ENCODE peak calls at places on chromosomes 6 and 20, in seven cellular contexts. One of them, this sample, is unnamed.

GRCh38 chr20:11140359-11140758 is 466.6 kb upstream of the JAG1 start:
- DNase-seq in right atrium auricular region: no peak
- DNase-seq in T-helper 2 cell: no peak
- DNase-seq in heart left ventricle: no peak
- DNase-seq in heart right ventricle: no peak
- DNase-seq in stimulated activated CD4-positive, alpha-beta T cell treated with anti-CD3 and anti-CD28 coated beads, Interleukin-2, amount 100 ng/mL, for 24 hours: no peak
- DNase-seq in A549: no peak
- DNase-seq in this sample: peak

GRCh38 chr20:21183722-21184121 is 57.8 kb downstream of the KIZ start:
- DNase-seq in right atrium auricular region: no peak
- DNase-seq in T-helper 2 cell: no peak
- DNase-seq in heart left ventricle: no peak
- DNase-seq in heart right ventricle: no peak
- DNase-seq in stimulated activated CD4-positive, alpha-beta T cell treated with anti-CD3 and anti-CD28 coated beads, Interleukin-2, amount 100 ng/mL, for 24 hours: no peak
- DNase-seq in A549: no peak
- DNase-seq in this sample: no peak

GRCh38 chr20:62893700-62894099 is 32.1 kb upstream of the TCFL5 start:
- DNase-seq in right atrium auricular region: no peak
- DNase-seq in T-helper 2 cell: no peak
- DNase-seq in heart left ventricle: no peak
- DNase-seq in heart right ventricle: no peak
- DNase-seq in stimulated activated CD4-positive, alpha-beta T cell treated with anti-CD3 and anti-CD28 coated beads, Interleukin-2, amount 100 ng/mL, for 24 hours: no peak
- DNase-seq in A549: no peak
- DNase-seq in this sample: no peak

GRCh38 chr20:46348231-46348803 is 40.0 kb upstream of the CDH22 start:
- DNase-seq in right atrium auricular region: no peak
- DNase-seq in T-helper 2 cell: no peak
- DNase-seq in heart left ventricle: peak
- DNase-seq in heart right ventricle: no peak
- DNase-seq in stimulated activated CD4-positive, alpha-beta T cell treated with anti-CD3 and anti-CD28 coated beads, Interleukin-2, amount 100 ng/mL, for 24 hours: no peak
- DNase-seq in A549: no peak
- DNase-seq in this sample: no peak

GRCh38 chr6:166450167-166450873 is 67.6 kb upstream of the MPC1 start:
- DNase-seq in right atrium auricular region: no peak
- DNase-seq in T-helper 2 cell: no peak
- DNase-seq in heart left ventricle: no peak
- DNase-seq in heart right ventricle: no peak
- DNase-seq in stimulated activated CD4-positive, alpha-beta T cell treated with anti-CD3 and anti-CD28 coated beads, Interleukin-2, amount 100 ng/mL, for 24 hours: no peak
- DNase-seq in A549: no peak
- DNase-seq in this sample: no peak

GRCh38 chr6:113824411-113824810 is 32.7 kb upstream of the MARCKS start:
- DNase-seq in right atrium auricular region: no peak
- DNase-seq in T-helper 2 cell: no peak
- DNase-seq in heart left ventricle: no peak
- DNase-seq in heart right ventricle: no peak
- DNase-seq in stimulated activated CD4-positive, alpha-beta T cell treated with anti-CD3 and anti-CD28 coated beads, Interleukin-2, amount 100 ng/mL, for 24 hours: no peak
- DNase-seq in A549: no peak
- DNase-seq in this sample: no peak

GRCh38 chr6:99092009-99092408 is 144.3 kb upstream of the FBXL4 start:
- DNase-seq in right atrium auricular region: no peak
- DNase-seq in T-helper 2 cell: no peak
- DNase-seq in heart left ventricle: no peak
- DNase-seq in heart right ventricle: no peak
- DNase-seq in stimulated activated CD4-positive, alpha-beta T cell treated with anti-CD3 and anti-CD28 coated beads, Interleukin-2, amount 100 ng/mL, for 24 hours: no peak
- DNase-seq in A549: no peak
- DNase-seq in this sample: no peak

GRCh38 chr6:149454405-149454848 is 30.4 kb downstream of the ZC3H12D start:
- DNase-seq in right atrium auricular region: peak
- DNase-seq in T-helper 2 cell: no peak
- DNase-seq in heart left ventricle: peak
- DNase-seq in heart right ventricle: peak
- DNase-seq in stimulated activated CD4-positive, alpha-beta T cell treated with anti-CD3 and anti-CD28 coated beads, Interleukin-2, amount 100 ng/mL, for 24 hours: no peak
- DNase-seq in A549: no peak
- DNase-seq in this sample: peak

GRCh38 chr6:130680118-130680517 is 147.1 kb upstream of the SMLR1 start:
- DNase-seq in right atrium auricular region: no peak
- DNase-seq in T-helper 2 cell: no peak
- DNase-seq in heart left ventricle: no peak
- DNase-seq in heart right ventricle: no peak
- DNase-seq in stimulated activated CD4-positive, alpha-beta T cell treated with anti-CD3 and anti-CD28 coated beads, Interleukin-2, amount 100 ng/mL, for 24 hours: no peak
- DNase-seq in A549: no peak
- DNase-seq in this sample: no peak

GRCh38 chr6:41901882-41902519 is 6.8 kb upstream of the USP49 start:
- DNase-seq in right atrium auricular region: no peak
- DNase-seq in T-helper 2 cell: no peak
- DNase-seq in heart left ventricle: no peak
- DNase-seq in heart right ventricle: no peak
- DNase-seq in stimulated activated CD4-positive, alpha-beta T cell treated with anti-CD3 and anti-CD28 coated beads, Interleukin-2, amount 100 ng/mL, for 24 hours: peak
- DNase-seq in A549: no peak
- DNase-seq in this sample: no peak

GRCh38 chr20:35091808-35092523 is 641 bp downstream of the TRPC4AP start:
- DNase-seq in right atrium auricular region: no peak
- DNase-seq in T-helper 2 cell: no peak
- DNase-seq in heart left ventricle: peak
- DNase-seq in heart right ventricle: peak
- DNase-seq in stimulated activated CD4-positive, alpha-beta T cell treated with anti-CD3 and anti-CD28 coated beads, Interleukin-2, amount 100 ng/mL, for 24 hours: no peak
- DNase-seq in A549: no peak
- DNase-seq in this sample: no peak

GRCh38 chr20:23092409-23092756 is 6.3 kb upstream of the CD93 start:
- DNase-seq in right atrium auricular region: no peak
- DNase-seq in T-helper 2 cell: no peak
- DNase-seq in heart left ventricle: no peak
- DNase-seq in heart right ventricle: no peak
- DNase-seq in stimulated activated CD4-positive, alpha-beta T cell treated with anti-CD3 and anti-CD28 coated beads, Interleukin-2, amount 100 ng/mL, for 24 hours: no peak
- DNase-seq in A549: no peak
- DNase-seq in this sample: no peak

GRCh38 chr6:15401769-15402250 is 155.9 kb downstream of the JARID2 start:
- DNase-seq in right atrium auricular region: no peak
- DNase-seq in T-helper 2 cell: no peak
- DNase-seq in heart left ventricle: no peak
- DNase-seq in heart right ventricle: no peak
- DNase-seq in stimulated activated CD4-positive, alpha-beta T cell treated with anti-CD3 and anti-CD28 coated beads, Interleukin-2, amount 100 ng/mL, for 24 hours: no peak
- DNase-seq in A549: no peak
- DNase-seq in this sample: peak

GRCh38 chr20:53494753-53495152 is 98.9 kb downstream of the ZNF217 start:
- DNase-seq in right atrium auricular region: no peak
- DNase-seq in T-helper 2 cell: no peak
- DNase-seq in heart left ventricle: no peak
- DNase-seq in heart right ventricle: no peak
- DNase-seq in stimulated activated CD4-positive, alpha-beta T cell treated with anti-CD3 and anti-CD28 coated beads, Interleukin-2, amount 100 ng/mL, for 24 hours: no peak
- DNase-seq in A549: no peak
- DNase-seq in this sample: no peak

GRCh38 chr6:112311950-112312547 is 35.1 kb upstream of the RFPL4B start:
- DNase-seq in right atrium auricular region: no peak
- DNase-seq in T-helper 2 cell: no peak
- DNase-seq in heart left ventricle: no peak
- DNase-seq in heart right ventricle: no peak
- DNase-seq in stimulated activated CD4-positive, alpha-beta T cell treated with anti-CD3 and anti-CD28 coated beads, Interleukin-2, amount 100 ng/mL, for 24 hours: peak
- DNase-seq in A549: peak
- DNase-seq in this sample: no peak

GRCh38 chr6:170480045-170480714 is 72.9 kb downstream of the PSMB1 start:
- DNase-seq in right atrium auricular region: no peak
- DNase-seq in T-helper 2 cell: no peak
- DNase-seq in heart left ventricle: no peak
- DNase-seq in heart right ventricle: no peak
- DNase-seq in stimulated activated CD4-positive, alpha-beta T cell treated with anti-CD3 and anti-CD28 coated beads, Interleukin-2, amount 100 ng/mL, for 24 hours: no peak
- DNase-seq in A549: no peak
- DNase-seq in this sample: no peak

GRCh38 chr6:141610741-141611140 is 522.0 kb upstream of the GJE1 start:
- DNase-seq in right atrium auricular region: no peak
- DNase-seq in T-helper 2 cell: no peak
- DNase-seq in heart left ventricle: no peak
- DNase-seq in heart right ventricle: no peak
- DNase-seq in stimulated activated CD4-positive, alpha-beta T cell treated with anti-CD3 and anti-CD28 coated beads, Interleukin-2, amount 100 ng/mL, for 24 hours: no peak
- DNase-seq in A549: no peak
- DNase-seq in this sample: no peak

GRCh38 chr6:162887981-162888689 is 160.4 kb downstream of the PACRG start:
- DNase-seq in right atrium auricular region: no peak
- DNase-seq in T-helper 2 cell: no peak
- DNase-seq in heart left ventricle: peak
- DNase-seq in heart right ventricle: peak
- DNase-seq in stimulated activated CD4-positive, alpha-beta T cell treated with anti-CD3 and anti-CD28 coated beads, Interleukin-2, amount 100 ng/mL, for 24 hours: no peak
- DNase-seq in A549: no peak
- DNase-seq in this sample: no peak

GRCh38 chr6:21900730-21901129 is 307.2 kb downstream of the SOX4 start:
- DNase-seq in right atrium auricular region: no peak
- DNase-seq in T-helper 2 cell: no peak
- DNase-seq in heart left ventricle: no peak
- DNase-seq in heart right ventricle: no peak
- DNase-seq in stimulated activated CD4-positive, alpha-beta T cell treated with anti-CD3 and anti-CD28 coated beads, Interleukin-2, amount 100 ng/mL, for 24 hours: no peak
- DNase-seq in A549: peak
- DNase-seq in this sample: peak

GRCh38 chr6:139894271-139894670 is 519.8 kb upstream of the CITED2 start:
- DNase-seq in right atrium auricular region: no peak
- DNase-seq in T-helper 2 cell: no peak
- DNase-seq in heart left ventricle: peak
- DNase-seq in heart right ventricle: peak
- DNase-seq in stimulated activated CD4-positive, alpha-beta T cell treated with anti-CD3 and anti-CD28 coated beads, Interleukin-2, amount 100 ng/mL, for 24 hours: no peak
- DNase-seq in A549: no peak
- DNase-seq in this sample: no peak

GRCh38 chr20:9129756-9130155 is 60.9 kb downstream of the PLCB4 start:
- DNase-seq in right atrium auricular region: no peak
- DNase-seq in T-helper 2 cell: no peak
- DNase-seq in heart left ventricle: no peak
- DNase-seq in heart right ventricle: no peak
- DNase-seq in stimulated activated CD4-positive, alpha-beta T cell treated with anti-CD3 and anti-CD28 coated beads, Interleukin-2, amount 100 ng/mL, for 24 hours: no peak
- DNase-seq in A549: no peak
- DNase-seq in this sample: no peak

GRCh38 chr20:16036331-16036730 is 536.9 kb downstream of the KIF16B start:
- DNase-seq in right atrium auricular region: no peak
- DNase-seq in T-helper 2 cell: no peak
- DNase-seq in heart left ventricle: no peak
- DNase-seq in heart right ventricle: no peak
- DNase-seq in stimulated activated CD4-positive, alpha-beta T cell treated with anti-CD3 and anti-CD28 coated beads, Interleukin-2, amount 100 ng/mL, for 24 hours: no peak
- DNase-seq in A549: no peak
- DNase-seq in this sample: no peak

GRCh38 chr6:45651301-45651700 is 273.6 kb upstream of the SUPT3H start:
- DNase-seq in right atrium auricular region: no peak
- DNase-seq in T-helper 2 cell: no peak
- DNase-seq in heart left ventricle: no peak
- DNase-seq in heart right ventricle: no peak
- DNase-seq in stimulated activated CD4-positive, alpha-beta T cell treated with anti-CD3 and anti-CD28 coated beads, Interleukin-2, amount 100 ng/mL, for 24 hours: no peak
- DNase-seq in A549: no peak
- DNase-seq in this sample: no peak

GRCh38 chr6:37168163-37168758 is 1.7 kb upstream of the PIM1 start:
- DNase-seq in right atrium auricular region: no peak
- DNase-seq in T-helper 2 cell: no peak
- DNase-seq in heart left ventricle: no peak
- DNase-seq in heart right ventricle: no peak
- DNase-seq in stimulated activated CD4-positive, alpha-beta T cell treated with anti-CD3 and anti-CD28 coated beads, Interleukin-2, amount 100 ng/mL, for 24 hours: no peak
- DNase-seq in A549: no peak
- DNase-seq in this sample: no peak

GRCh38 chr6:166478782-166479592 is 96.2 kb upstream of the MPC1 start:
- DNase-seq in right atrium auricular region: no peak
- DNase-seq in T-helper 2 cell: no peak
- DNase-seq in heart left ventricle: no peak
- DNase-seq in heart right ventricle: no peak
- DNase-seq in stimulated activated CD4-positive, alpha-beta T cell treated with anti-CD3 and anti-CD28 coated beads, Interleukin-2, amount 100 ng/mL, for 24 hours: no peak
- DNase-seq in A549: no peak
- DNase-seq in this sample: no peak

GRCh38 chr6:56954389-56955170 is at the start of gene BEND6:
- DNase-seq in right atrium auricular region: no peak
- DNase-seq in T-helper 2 cell: no peak
- DNase-seq in heart left ventricle: peak
- DNase-seq in heart right ventricle: peak
- DNase-seq in stimulated activated CD4-positive, alpha-beta T cell treated with anti-CD3 and anti-CD28 coated beads, Interleukin-2, amount 100 ng/mL, for 24 hours: peak
- DNase-seq in A549: peak
- DNase-seq in this sample: peak